ENCODE peak calls at places on chromosomes 5 and 9, in four cellular contexts. R is cardiac fibroblast, Y is A673, Z is left cardiac atrium. S is an unnamed sample.

GRCh38 chr5:62348723-62349481 is 42.9 kb downstream of the KIF2A start:
- DNase-seq in R (no peak), Y (no peak), Z (no peak), S (no peak)

GRCh38 chr5:6714221-6715041 is 1.2 kb downstream of the TENT4A start:
- DNase-seq in R (no peak), Y (peak), Z (peak), S (no peak)

GRCh38 chr9:37979844-37980243 is 75.9 kb upstream of the SLC25A51 start:
- DNase-seq in R (no peak), Y (no peak), Z (no peak), S (peak)

GRCh38 chr5:54091416-54092130 is 218.8 kb downstream of the ARL15 start:
- DNase-seq in R (no peak), Y (no peak), Z (no peak), S (no peak)

GRCh38 chr9:85859751-85860150 is 81.2 kb upstream of the NAA35 start:
- DNase-seq in R (no peak), Y (no peak), Z (no peak), S (no peak)

GRCh38 chr5:113147088-113147487 is 170.5 kb downstream of the DCP2 start:
- DNase-seq in R (peak), Y (no peak), Z (no peak), S (no peak)

GRCh38 chr9:94981661-94982060 is 255.2 kb downstream of the AOPEP start:
- DNase-seq in R (no peak), Y (no peak), Z (no peak), S (no peak)

GRCh38 chr9:116049506-116049905 is 104.1 kb upstream of the PAPPA start:
- DNase-seq in R (no peak), Y (peak), Z (no peak), S (no peak)

GRCh38 chr5:157679801-157680200 is 8.5 kb downstream of the C5orf52 start:
- DNase-seq in R (no peak), Y (no peak), Z (no peak), S (no peak)

GRCh38 chr5:146233441-146233840 is 30.0 kb downstream of the RBM27 start:
- DNase-seq in R (no peak), Y (no peak), Z (no peak), S (no peak)